ENCODE peak calls at places on chromosomes 16 and 17, in eight cellular contexts. R, Y, P, D, V, N, B and M are unnamed samples.
A peak's percentile ranks its signal among the peaks of the same experiment; 100 is the strongest.

GRCh38 chr16:15765880-15766279 is 90.9 kb downstream of the MYH11 start:
- DNase-seq in R (peak; percentile 45), Y (peak; percentile 46), P (no peak), D (peak; percentile 36), V (no peak), N (peak; percentile 80), B (peak; percentile 49), M (peak; percentile 35)

GRCh38 chr17:39714234-39714633 is 14.4 kb downstream of the ERBB2 start:
- DNase-seq in R (no peak), Y (no peak), P (no peak), D (no peak), V (no peak), N (no peak), B (no peak), M (no peak)

GRCh38 chr17:19709841-19710240 is 6.5 kb downstream of the SLC47A2 start:
- DNase-seq in R (no peak), Y (no peak), P (peak; percentile 68), D (no peak), V (no peak), N (no peak), B (no peak), M (no peak)

GRCh38 chr17:72270530-72270929 is 149.7 kb downstream of the SOX9 start:
- DNase-seq in R (peak; percentile 81), Y (no peak), P (no peak), D (no peak), V (no peak), N (no peak), B (no peak), M (peak; percentile 57)

GRCh38 chr17:63364944-63365343 is 81.2 kb downstream of the CYB561 start:
- DNase-seq in R (no peak), Y (no peak), P (no peak), D (no peak), V (no peak), N (no peak), B (no peak), M (no peak)

GRCh38 chr17:1045456-1045855 is 48.5 kb downstream of the TIMM22 start:
- DNase-seq in R (no peak), Y (no peak), P (no peak), D (no peak), V (no peak), N (no peak), B (no peak), M (no peak)

GRCh38 chr16:49483651-49484451 is 110.2 kb downstream of the C16orf78 start:
- DNase-seq in R (no peak), Y (no peak), P (peak; percentile 56), D (no peak), V (peak; percentile 51), N (no peak), B (no peak), M (no peak)

GRCh38 chr17:50018909-50019308 is 23.9 kb upstream of the DLX3 start:
- DNase-seq in R (no peak), Y (no peak), P (no peak), D (no peak), V (no peak), N (no peak), B (no peak), M (no peak)

GRCh38 chr17:59712856-59713255 is 5.4 kb downstream of the VMP1 start:
- DNase-seq in R (no peak), Y (no peak), P (no peak), D (no peak), V (no peak), N (no peak), B (peak; percentile 66), M (no peak)

GRCh38 chr17:63647065-63647725 is 25.0 kb downstream of the MAP3K3 start:
- DNase-seq in R (no peak), Y (no peak), P (no peak), D (no peak), V (no peak), N (no peak), B (no peak), M (no peak)